ENCODE peak calls at places on chromosomes 11 and 22, in eight cellular contexts. One of them, this sample, is unnamed.

GRCh38 chr22:21624120-21624879 is 5.5 kb downstream of the YDJC start:
- DNase-seq in dorsolateral prefrontal cortex: peak; percentile 62
- DNase-seq in brain microvascular endothelial cell: no peak
- DNase-seq in heart left ventricle: no peak
- DNase-seq in spleen: no peak
- DNase-seq in ovary: no peak
- DNase-seq in kidney epithelial cell: no peak
- DNase-seq in right lobe of liver: no peak
- DNase-seq in this sample: no peak

GRCh38 chr22:39430576-39431150 is 26.1 kb upstream of the MGAT3 start:
- DNase-seq in kidney epithelial cell: no peak
- DNase-seq in heart left ventricle: no peak
- DNase-seq in ovary: no peak
- DNase-seq in dorsolateral prefrontal cortex: no peak
- DNase-seq in brain microvascular endothelial cell: no peak
- DNase-seq in right lobe of liver: no peak
- DNase-seq in spleen: peak; percentile 58
- DNase-seq in this sample: no peak

GRCh38 chr11:34978236-34979191 is 62.1 kb downstream of the PDHX start:
- DNase-seq in dorsolateral prefrontal cortex: no peak
- DNase-seq in kidney epithelial cell: no peak
- DNase-seq in heart left ventricle: no peak
- DNase-seq in right lobe of liver: no peak
- DNase-seq in brain microvascular endothelial cell: no peak
- DNase-seq in ovary: no peak
- DNase-seq in spleen: no peak
- DNase-seq in this sample: no peak

GRCh38 chr11:126152586-126152985 is 58.9 kb downstream of the RPUSD4 start:
- DNase-seq in heart left ventricle: no peak
- DNase-seq in brain microvascular endothelial cell: no peak
- DNase-seq in kidney epithelial cell: no peak
- DNase-seq in right lobe of liver: no peak
- DNase-seq in dorsolateral prefrontal cortex: no peak
- DNase-seq in spleen: no peak
- DNase-seq in ovary: no peak
- DNase-seq in this sample: no peak

GRCh38 chr11:117905524-117905923 is 23.7 kb downstream of the TMPRSS13 start:
- DNase-seq in right lobe of liver: no peak
- DNase-seq in brain microvascular endothelial cell: no peak
- DNase-seq in heart left ventricle: no peak
- DNase-seq in kidney epithelial cell: no peak
- DNase-seq in spleen: no peak
- DNase-seq in ovary: peak; percentile 6
- DNase-seq in dorsolateral prefrontal cortex: no peak
- DNase-seq in this sample: no peak

GRCh38 chr11:121688860-121689614 is 236.3 kb upstream of the SORL1-AS1 start:
- DNase-seq in kidney epithelial cell: no peak
- DNase-seq in brain microvascular endothelial cell: no peak
- DNase-seq in spleen: no peak
- DNase-seq in heart left ventricle: no peak
- DNase-seq in dorsolateral prefrontal cortex: no peak
- DNase-seq in right lobe of liver: no peak
- DNase-seq in ovary: no peak
- DNase-seq in this sample: no peak

GRCh38 chr11:393219-394033 is 583 bp upstream of the PKP3 start:
- DNase-seq in spleen: no peak
- DNase-seq in heart left ventricle: no peak
- DNase-seq in right lobe of liver: no peak
- DNase-seq in brain microvascular endothelial cell: peak; percentile 62
- DNase-seq in dorsolateral prefrontal cortex: no peak
- DNase-seq in kidney epithelial cell: no peak
- DNase-seq in ovary: no peak
- DNase-seq in this sample: no peak

GRCh38 chr11:112166561-112166960 is 611 bp upstream of the TEX12 start:
- DNase-seq in kidney epithelial cell: no peak
- DNase-seq in brain microvascular endothelial cell: no peak
- DNase-seq in dorsolateral prefrontal cortex: no peak
- DNase-seq in spleen: no peak
- DNase-seq in ovary: no peak
- DNase-seq in heart left ventricle: no peak
- DNase-seq in right lobe of liver: no peak
- DNase-seq in this sample: no peak

GRCh38 chr22:24876700-24877099 is 69.8 kb downstream of the LHFPL7 start:
- DNase-seq in kidney epithelial cell: no peak
- DNase-seq in right lobe of liver: no peak
- DNase-seq in ovary: no peak
- DNase-seq in dorsolateral prefrontal cortex: no peak
- DNase-seq in spleen: no peak
- DNase-seq in brain microvascular endothelial cell: no peak
- DNase-seq in heart left ventricle: no peak
- DNase-seq in this sample: no peak

GRCh38 chr22:50505276-50505775 is 2.2 kb downstream of the LMF2 start:
- DNase-seq in brain microvascular endothelial cell: no peak
- DNase-seq in ovary: no peak
- DNase-seq in spleen: peak; percentile 79
- DNase-seq in heart left ventricle: no peak
- DNase-seq in right lobe of liver: no peak
- DNase-seq in kidney epithelial cell: no peak
- DNase-seq in dorsolateral prefrontal cortex: no peak
- DNase-seq in this sample: no peak

GRCh38 chr22:50502096-50502495 is 5.4 kb downstream of the LMF2 start:
- DNase-seq in right lobe of liver: no peak
- DNase-seq in heart left ventricle: peak; percentile 13
- DNase-seq in brain microvascular endothelial cell: no peak
- DNase-seq in dorsolateral prefrontal cortex: no peak
- DNase-seq in ovary: no peak
- DNase-seq in kidney epithelial cell: no peak
- DNase-seq in spleen: no peak
- DNase-seq in this sample: no peak

GRCh38 chr22:50504245-50505211 is 3.0 kb downstream of the LMF2 start:
- DNase-seq in kidney epithelial cell: no peak
- DNase-seq in right lobe of liver: no peak
- DNase-seq in dorsolateral prefrontal cortex: no peak
- DNase-seq in brain microvascular endothelial cell: no peak
- DNase-seq in ovary: no peak
- DNase-seq in spleen: peak; percentile 83
- DNase-seq in heart left ventricle: peak; percentile 57
- DNase-seq in this sample: no peak

GRCh38 chr22:50502628-50503474 is 4.7 kb downstream of the LMF2 start:
- DNase-seq in spleen: no peak
- DNase-seq in brain microvascular endothelial cell: no peak
- DNase-seq in right lobe of liver: no peak
- DNase-seq in dorsolateral prefrontal cortex: no peak
- DNase-seq in heart left ventricle: peak; percentile 54
- DNase-seq in ovary: no peak
- DNase-seq in kidney epithelial cell: no peak
- DNase-seq in this sample: no peak

GRCh38 chr22:50503475-50504145 is 3.9 kb downstream of the LMF2 start:
- DNase-seq in heart left ventricle: peak; percentile 60
- DNase-seq in brain microvascular endothelial cell: no peak
- DNase-seq in spleen: no peak
- DNase-seq in right lobe of liver: no peak
- DNase-seq in dorsolateral prefrontal cortex: no peak
- DNase-seq in kidney epithelial cell: no peak
- DNase-seq in ovary: no peak
- DNase-seq in this sample: no peak
- TF ChIP-seq CTCF in heart left ventricle: no peak
- TF ChIP-seq CTCF in brain microvascular endothelial cell: peak; percentile 30
- TF ChIP-seq CTCF in spleen: no peak
- TF ChIP-seq CTCF in right lobe of liver: no peak
- TF ChIP-seq CTCF in dorsolateral prefrontal cortex: no peak
- TF ChIP-seq CTCF in kidney epithelial cell: peak; percentile 7
- TF ChIP-seq CTCF in ovary: no peak
- TF ChIP-seq CTCF in this sample: no peak

DNA sequence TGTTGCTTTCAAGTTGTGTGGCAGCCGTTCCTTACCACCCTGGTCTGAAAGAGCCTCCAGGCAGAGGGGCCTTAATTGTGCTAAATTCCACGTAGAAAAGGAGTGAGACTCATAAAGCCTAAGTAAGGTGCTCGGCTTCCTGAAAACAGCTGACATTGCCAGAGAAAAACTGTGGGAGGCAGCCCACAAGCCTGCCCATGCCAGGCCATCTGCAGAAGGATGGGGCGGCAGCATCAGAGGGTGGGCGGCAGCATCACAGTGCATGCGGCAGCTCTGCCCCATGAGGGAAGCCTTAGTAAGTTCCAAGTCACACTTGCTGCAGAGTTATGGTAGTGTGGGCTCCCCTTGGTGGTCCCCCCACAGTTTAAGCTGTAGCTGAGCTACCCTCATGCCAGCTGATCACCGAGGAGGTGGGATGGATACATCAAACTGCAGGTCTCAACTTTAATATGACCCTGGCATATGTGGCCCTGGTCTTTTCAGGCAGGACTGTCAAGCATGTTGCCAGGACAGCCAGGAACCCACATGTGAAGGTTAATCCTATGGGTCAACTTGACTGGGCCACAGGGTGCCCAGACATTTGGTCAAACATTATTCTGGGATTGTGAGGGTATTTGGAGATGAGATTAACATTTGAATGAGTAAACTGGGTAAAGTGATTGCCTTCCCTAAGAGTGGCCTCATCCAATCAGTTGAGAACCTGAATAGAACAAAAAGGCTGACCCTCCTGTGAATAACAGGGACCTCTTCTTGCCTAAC is 3.1 kb upstream of the EIF3F start:
- DNase-seq in right lobe of liver: no peak
- DNase-seq in kidney epithelial cell: no peak
- DNase-seq in brain microvascular endothelial cell: no peak
- DNase-seq in heart left ventricle: no peak
- DNase-seq in dorsolateral prefrontal cortex: no peak
- DNase-seq in spleen: no peak
- DNase-seq in ovary: no peak
- DNase-seq in this sample: no peak
- H3K4me3 ChIP-seq in right lobe of liver: no peak overlapping the region
- H3K4me3 ChIP-seq in kidney epithelial cell: no peak overlapping the region
- H3K4me3 ChIP-seq in brain microvascular endothelial cell: no peak overlapping the region
- H3K4me3 ChIP-seq in heart left ventricle: no peak overlapping the region
- H3K4me3 ChIP-seq in dorsolateral prefrontal cortex: no peak overlapping the region
- H3K4me3 ChIP-seq in spleen: no peak overlapping the region
- H3K4me3 ChIP-seq in ovary: no peak overlapping the region
- H3K4me3 ChIP-seq in this sample: no peak overlapping the region

DNA sequence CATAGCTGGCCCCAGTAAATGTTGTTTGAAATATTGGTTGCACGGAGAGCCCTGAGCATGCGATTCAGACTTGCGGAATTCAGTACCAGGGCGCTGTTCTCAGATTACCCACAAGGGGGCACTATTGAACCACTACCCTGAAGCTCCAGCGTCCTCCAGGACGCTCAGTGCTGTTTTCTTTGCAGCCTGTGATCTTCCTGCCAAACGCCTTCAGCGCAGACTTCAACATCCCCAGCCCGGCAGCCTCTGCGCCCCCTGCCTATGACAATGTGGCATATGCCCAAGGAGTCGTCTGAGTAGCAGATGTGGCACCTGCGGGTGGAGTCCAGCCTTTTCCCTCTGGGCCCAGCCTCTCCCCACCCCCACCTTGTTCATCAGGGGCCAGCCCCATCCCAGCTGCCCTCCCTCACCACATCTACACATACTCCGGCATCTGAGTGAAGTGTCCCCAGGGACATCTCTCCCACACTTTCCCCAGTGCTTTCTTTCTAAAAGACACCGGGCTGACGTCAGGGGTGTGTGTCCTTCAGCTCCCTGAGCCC is 9.6 kb upstream of the MS4A10 start:
- DNase-seq in brain microvascular endothelial cell: peak; percentile 89
- DNase-seq in kidney epithelial cell: peak; percentile 61
- DNase-seq in ovary: peak; percentile 91
- DNase-seq in spleen: peak; percentile 85
- DNase-seq in heart left ventricle: peak; percentile 73
- DNase-seq in dorsolateral prefrontal cortex: peak; percentile 84
- DNase-seq in right lobe of liver: peak; percentile 67
- DNase-seq in this sample: peak; percentile 50
- TF ChIP-seq CTCF in brain microvascular endothelial cell: peak; percentile 94
- TF ChIP-seq CTCF in kidney epithelial cell: peak; percentile 89
- TF ChIP-seq CTCF in ovary: peak; percentile 89
- TF ChIP-seq CTCF in spleen: peak; percentile 88
- TF ChIP-seq CTCF in heart left ventricle: peak; percentile 95
- TF ChIP-seq CTCF in dorsolateral prefrontal cortex: peak; percentile 95
- TF ChIP-seq CTCF in right lobe of liver: peak; percentile 92
- TF ChIP-seq CTCF in this sample: peak; percentile 90

GRCh38 chr11:32173977-32174376 is 83.1 kb downstream of the RCN1 start:
- DNase-seq in spleen: no peak
- DNase-seq in dorsolateral prefrontal cortex: no peak
- DNase-seq in ovary: no peak
- DNase-seq in kidney epithelial cell: no peak
- DNase-seq in heart left ventricle: no peak
- DNase-seq in right lobe of liver: no peak
- DNase-seq in brain microvascular endothelial cell: no peak
- DNase-seq in this sample: no peak

GRCh38 chr11:32168924-32169323 is 78.0 kb downstream of the RCN1 start:
- DNase-seq in right lobe of liver: no peak
- DNase-seq in brain microvascular endothelial cell: no peak
- DNase-seq in spleen: no peak
- DNase-seq in kidney epithelial cell: no peak
- DNase-seq in heart left ventricle: no peak
- DNase-seq in dorsolateral prefrontal cortex: no peak
- DNase-seq in ovary: no peak
- DNase-seq in this sample: no peak

GRCh38 chr11:32173435-32173834 is 82.6 kb downstream of the RCN1 start:
- DNase-seq in right lobe of liver: no peak
- DNase-seq in ovary: peak; percentile 42
- DNase-seq in spleen: no peak
- DNase-seq in brain microvascular endothelial cell: peak; percentile 49
- DNase-seq in dorsolateral prefrontal cortex: peak; percentile 65
- DNase-seq in kidney epithelial cell: peak; percentile 16
- DNase-seq in heart left ventricle: peak; percentile 73
- DNase-seq in this sample: no peak

GRCh38 chr11:32176223-32176811 is 85.4 kb downstream of the RCN1 start:
- DNase-seq in spleen: no peak
- DNase-seq in right lobe of liver: no peak
- DNase-seq in kidney epithelial cell: peak; percentile 32
- DNase-seq in heart left ventricle: no peak
- DNase-seq in dorsolateral prefrontal cortex: peak; percentile 78
- DNase-seq in brain microvascular endothelial cell: peak; percentile 81
- DNase-seq in ovary: peak; percentile 80
- DNase-seq in this sample: peak; percentile 27

GRCh38 chr11:32172771-32173170 is 81.9 kb downstream of the RCN1 start:
- DNase-seq in heart left ventricle: no peak
- DNase-seq in ovary: no peak
- DNase-seq in spleen: no peak
- DNase-seq in dorsolateral prefrontal cortex: no peak
- DNase-seq in kidney epithelial cell: no peak
- DNase-seq in brain microvascular endothelial cell: no peak
- DNase-seq in right lobe of liver: no peak
- DNase-seq in this sample: no peak
- H3K4me3 ChIP-seq in heart left ventricle: peak overlapping the region; percentile 49
- H3K4me3 ChIP-seq in ovary: no peak overlapping the region
- H3K4me3 ChIP-seq in spleen: no peak overlapping the region
- H3K4me3 ChIP-seq in dorsolateral prefrontal cortex: peak overlapping the region; percentile 29
- H3K4me3 ChIP-seq in kidney epithelial cell: peak overlapping the region; percentile 7
- H3K4me3 ChIP-seq in brain microvascular endothelial cell: peak overlapping the region; percentile 50
- H3K4me3 ChIP-seq in right lobe of liver: no peak overlapping the region
- H3K4me3 ChIP-seq in this sample: peak overlapping the region; percentile 47